ENCODE peak calls at places on chromosome 5, in five cellular contexts. I, U, O, J and K are unnamed samples.

GRCh38 chr5:149284501-149284900 is 12.8 kb downstream of the AFAP1L1 start:
- DNase-seq in O (no peak), J (no peak), U (no peak), I (no peak), K (no peak)

GRCh38 chr5:95446009-95446408 is 54.8 kb downstream of the FAM81B start:
- DNase-seq in O (no peak), U (no peak), I (no peak), J (peak; percentile 5), K (peak; percentile 10)

GRCh38 chr5:151101151-151101550 is 20.3 kb upstream of the TNIP1 start:
- DNase-seq in J (peak; percentile 77), O (no peak), I (no peak), U (no peak), K (no peak)

GRCh38 chr5:32836176-32836575 is 125.1 kb downstream of the NPR3 start:
- DNase-seq in O (no peak), J (no peak), U (no peak), I (no peak), K (no peak)

GRCh38 chr5:150291388-150292385 is 2.1 kb upstream of the CAMK2A start:
- DNase-seq in J (no peak), I (no peak), U (no peak), O (no peak), K (no peak)

GRCh38 chr5:140113180-140113698 is 670 bp upstream of the PURA start:
- DNase-seq in U (no peak), I (no peak), O (no peak), J (peak; percentile 61), K (no peak)

GRCh38 chr5:33049845-33050244 is 338.7 kb downstream of the NPR3 start:
- DNase-seq in J (no peak), O (peak; percentile 18), I (no peak), U (no peak), K (peak; percentile 78)

GRCh38 chr5:148909766-148910165 is 83.4 kb downstream of the ADRB2 start:
- DNase-seq in U (no peak), O (no peak), J (no peak), I (no peak), K (no peak)

GRCh38 chr5:158600679-158601078 is 499.0 kb downstream of the EBF1 start:
- DNase-seq in I (no peak), J (no peak), O (no peak), U (no peak), K (no peak)

GRCh38 chr5:39491210-39491609 is 66.4 kb upstream of the DAB2 start:
- DNase-seq in I (no peak), U (no peak), O (no peak), J (no peak), K (no peak)

GRCh38 chr5:14743601-14744295 is 79.2 kb downstream of the OTULIN start:
- DNase-seq in O (no peak), J (no peak), I (no peak), U (no peak), K (no peak)

GRCh38 chr5:172002310-172002709 is 4.1 kb downstream of the FBXW11 start:
- DNase-seq in U (no peak), J (peak; percentile 39), I (no peak), O (peak; percentile 38), K (peak; percentile 28)

GRCh38 chr5:83026930-83027687 is 50.1 kb downstream of the TMEM167A start:
- DNase-seq in I (peak; percentile 63), O (no peak), J (no peak), U (peak; percentile 30), K (no peak)

GRCh38 chr5:56827043-56827442 is 11.7 kb downstream of the MAP3K1 start:
- DNase-seq in U (no peak), O (peak; percentile 56), I (no peak), J (peak; percentile 21), K (no peak)

GRCh38 chr5:111975133-111975532 is 218.1 kb upstream of the NREP start:
- DNase-seq in U (no peak), I (no peak), O (no peak), J (no peak), K (no peak)

GRCh38 chr5:537621-538071 is 13.4 kb upstream of the SLC9A3 start:
- DNase-seq in U (no peak), J (no peak), I (no peak), O (no peak), K (no peak)

GRCh38 chr5:163567811-163568210 is 62.4 kb downstream of the MAT2B start:
- DNase-seq in U (no peak), I (no peak), O (no peak), J (no peak), K (no peak)

GRCh38 chr5:57221049-57221568 is 47.2 kb downstream of the GPBP1 start:
- DNase-seq in J (peak; percentile 46), I (no peak), U (peak; percentile 42), O (peak; percentile 59), K (peak; percentile 35)

GRCh38 chr5:56520951-56521350 is 287.8 kb upstream of the ANKRD55 start:
- DNase-seq in I (no peak), O (no peak), U (no peak), J (no peak), K (no peak)

GRCh38 chr5:60674251-60674650 is 25.7 kb downstream of the DEPDC1B start:
- DNase-seq in O (no peak), J (no peak), I (no peak), U (no peak), K (no peak)

GRCh38 chr5:43432486-43433365 is 20.5 kb upstream of the CCL28 start:
- DNase-seq in J (no peak), U (no peak), I (no peak), O (peak; percentile 98), K (peak; percentile 31)

GRCh38 chr5:144457160-144457559 is 286.5 kb downstream of the KCTD16 start:
- DNase-seq in I (no peak), O (no peak), J (no peak), U (no peak), K (no peak)

GRCh38 chr5:144465441-144465840 is 294.8 kb downstream of the KCTD16 start:
- DNase-seq in U (no peak), O (no peak), I (no peak), J (no peak), K (no peak)

GRCh38 chr5:144460608-144461007 is 289.9 kb downstream of the KCTD16 start:
- DNase-seq in I (no peak), O (no peak), J (no peak), U (no peak), K (no peak)
- TF ChIP-seq MAX in I (no peak), O (no peak), J (no peak), U (no peak), K (no peak)

GRCh38 chr5:131792900-131793299 is 3.9 kb downstream of the FNIP1 start:
- DNase-seq in J (no peak), U (no peak), I (no peak), O (no peak), K (no peak)

GRCh38 chr5:131795879-131796792 is 681 bp downstream of the FNIP1 start:
- DNase-seq in O (peak; percentile 32), I (no peak), U (no peak), J (no peak), K (no peak)

GRCh38 chr5:131794596-131794995 is 2.2 kb downstream of the FNIP1 start:
- DNase-seq in O (no peak), I (no peak), U (no peak), J (no peak), K (no peak)

GRCh38 chr5:131795128-131795719 is 1.6 kb downstream of the FNIP1 start:
- DNase-seq in I (no peak), O (no peak), U (no peak), J (no peak), K (no peak)

GRCh38 chr5:131796793-131797693 is at the start of gene FNIP1:
- DNase-seq in J (peak; percentile 99), O (peak; percentile 95), U (peak; percentile 86), I (peak; percentile 88), K (peak; percentile 85)
- TF ChIP-seq POLR2A in J (peak; percentile 95), O (peak; percentile 99), U (peak; percentile 97), I (peak; percentile 78), K (peak; percentile 64)

GRCh38 chr5:125914471-125914870 is 508.7 kb upstream of the GRAMD2B start:
- DNase-seq in I (no peak), U (no peak), J (no peak), O (no peak), K (no peak)

GRCh38 chr5:125912028-125912427 is 511.2 kb upstream of the GRAMD2B start:
- DNase-seq in O (no peak), J (no peak), U (no peak), I (no peak), K (no peak)

GRCh38 chr5:125913200-125913599 is 510.0 kb upstream of the GRAMD2B start:
- DNase-seq in J (no peak), O (no peak), I (no peak), U (no peak), K (no peak)
- TF ChIP-seq SRF in J (no peak), O (no peak), I (no peak), U (no peak), K (no peak)

GRCh38 chr5:37892571-37892970 is 52.7 kb upstream of the GDNF start:
- DNase-seq in J (no peak), O (no peak), U (no peak), I (no peak), K (no peak)
- TF ChIP-seq MAX in J (no peak), O (no peak), U (no peak), I (no peak), K (no peak)

GRCh38 chr5:157148734-157149615 is 6.3 kb upstream of the MED7 start:
- DNase-seq in I (peak; percentile 21), J (peak; percentile 71), O (peak; percentile 47), U (peak; percentile 40), K (peak; percentile 61)

GRCh38 chr5:157137691-157138090 is 5.0 kb downstream of the MED7 start:
- DNase-seq in O (no peak), I (no peak), J (no peak), U (no peak), K (no peak)

GRCh38 chr5:157142317-157143126 is at the start of gene MED7:
- DNase-seq in U (peak; percentile 99), J (peak; percentile 98), I (peak; percentile 88), O (peak; percentile 97), K (peak; percentile 99)

GRCh38 chr5:157143127-157143959 is 678 bp upstream of the MED7 start:
- DNase-seq in J (peak; percentile 28), O (no peak), I (no peak), U (no peak), K (no peak)
- TF ChIP-seq POLR2A in J (no peak), O (no peak), I (no peak), U (no peak), K (no peak)

GRCh38 chr5:178329331-178329730 is 96.7 kb upstream of the PHYKPL start:
- DNase-seq in O (no peak), J (no peak), I (no peak), U (no peak), K (no peak)

GRCh38 chr5:178330791-178331404 is 98.3 kb upstream of the PHYKPL start:
- DNase-seq in I (no peak), J (no peak), U (no peak), O (no peak), K (no peak)

GRCh38 chr5:178333821-178334481 is 101.3 kb upstream of the PHYKPL start:
- DNase-seq in J (no peak), O (no peak), I (no peak), U (no peak), K (no peak)

GRCh38 chr5:178332096-178332780 is 99.6 kb upstream of the PHYKPL start:
- DNase-seq in U (no peak), J (no peak), I (no peak), O (no peak), K (no peak)

GRCh38 chr5:178331491-178331981 is 98.9 kb upstream of the PHYKPL start:
- DNase-seq in I (no peak), J (no peak), U (no peak), O (no peak), K (no peak)
- TF ChIP-seq SRF in I (no peak), J (no peak), U (no peak), O (no peak), K (no peak)